ENCODE peak calls at places on chromosome X, in nine cellular contexts. A is stimulated activated effector memory CD8-positive, alpha-beta T cell treated with anti-CD3 and anti-CD28 coated beads, Interleukin-12 subunit alpha, Interleukin-12 subunit beta, amount 100 ng/mL, for 72 hours; E is T1000; J is activated T-helper 1 cell treated with Interleukin-2 at 50 U/mL for 16 hours; Z is GM23338; I is kidney; M is fibroblast of lung; X is T-cell; W is NCI-H1092. G is an unnamed sample.

GRCh38 chrX:12894074-12894691 is 12.2 kb upstream of the TLR8 start:
- DNase-seq in I (no peak), M (peak), E (no peak), W (peak), A (no peak), X (peak), Z (peak), J (peak), G (peak)

GRCh38 chrX:56783450-56783831 is 54.4 kb downstream of the NBDY start:
- DNase-seq in Z (peak), X (peak), I (peak), M (no peak), W (no peak), E (no peak), A (no peak), J (peak), G (no peak)

GRCh38 chrX:129359269-129359668 is 164.0 kb downstream of the SMARCA1 start:
- DNase-seq in J (no peak), A (no peak), E (no peak), X (no peak), W (no peak), Z (no peak), I (no peak), M (peak), G (no peak)

GRCh38 chrX:143853488-143853887 is 30.4 kb upstream of the UBE2NL start:
- DNase-seq in X (no peak), M (no peak), E (no peak), A (no peak), W (no peak), J (no peak), I (no peak), Z (no peak), G (no peak)

GRCh38 chrX:101749436-101749835 is 89.8 kb upstream of the ARMCX2 start:
- DNase-seq in E (no peak), I (no peak), X (no peak), Z (no peak), A (no peak), W (no peak), J (no peak), M (no peak), G (no peak)

GRCh38 chrX:63747331-63747730 is 37.7 kb downstream of the ARHGEF9 start:
- DNase-seq in X (no peak), I (no peak), E (no peak), J (no peak), A (no peak), W (no peak), M (peak), Z (no peak), G (no peak)

GRCh38 chrX:46840946-46841740 is 4.3 kb downstream of the RP2 start:
- DNase-seq in M (peak), A (no peak), I (no peak), X (no peak), J (no peak), Z (no peak), W (no peak), E (no peak), G (no peak)

GRCh38 chrX:131792356-131792749 is 230.7 kb upstream of the STK26 start:
- DNase-seq in E (peak), I (peak), X (peak), W (peak), Z (no peak), A (no peak), J (peak), M (no peak), G (no peak)

GRCh38 chrX:47129157-47129878 is 15.2 kb downstream of the NDUFB11 start:
- DNase-seq in J (peak), E (peak), W (peak), M (peak), A (peak), I (peak), X (peak), Z (peak), G (peak)

GRCh38 chrX:21966866-21967265 is 26.4 kb downstream of the SMS start:
- DNase-seq in J (no peak), Z (no peak), M (no peak), A (no peak), X (no peak), E (no peak), W (no peak), I (no peak), G (no peak)

GRCh38 chrX:37644381-37645305 is 40.9 kb upstream of the XK start:
- DNase-seq in Z (no peak), W (no peak), E (no peak), A (no peak), M (no peak), J (no peak), X (no peak), I (no peak), G (no peak)

GRCh38 chrX:3585719-3586118 is 127.7 kb downstream of the PRKX start:
- DNase-seq in M (no peak), W (peak), A (no peak), X (no peak), J (no peak), E (no peak), Z (no peak), I (no peak), G (no peak)

GRCh38 chrX:25531096-25531495 is 515.3 kb upstream of the ARX start:
- DNase-seq in E (no peak), W (no peak), X (no peak), I (no peak), Z (no peak), A (no peak), J (no peak), M (peak), G (no peak)

GRCh38 chrX:94545722-94546121 is 871.7 kb downstream of the FAM133A start:
- DNase-seq in E (no peak), X (no peak), I (no peak), M (no peak), Z (no peak), A (no peak), J (no peak), W (no peak), G (no peak)

GRCh38 chrX:15376956-15377355 is 7.3 kb downstream of the VEGFD start:
- DNase-seq in X (no peak), M (no peak), A (no peak), Z (no peak), W (no peak), J (no peak), I (no peak), E (no peak), G (no peak)

GRCh38 chrX:154714925-154715324 is 36.0 kb downstream of the GAB3 start:
- DNase-seq in E (peak), M (peak), I (no peak), W (peak), J (no peak), Z (peak), A (no peak), X (peak), G (peak)

GRCh38 chrX:11555759-11556158 is 110.0 kb downstream of the ARHGAP6 start:
- DNase-seq in M (no peak), I (no peak), A (no peak), J (no peak), Z (no peak), E (no peak), W (no peak), X (no peak), G (no peak)

GRCh38 chrX:7904557-7904956 is 22.7 kb downstream of the PNPLA4 start:
- DNase-seq in A (no peak), W (no peak), X (no peak), I (no peak), E (no peak), M (peak), J (no peak), Z (no peak), G (no peak)

GRCh38 chrX:3679669-3680068 is 33.8 kb downstream of the PRKX start:
- DNase-seq in J (no peak), W (no peak), Z (no peak), I (no peak), M (no peak), X (no peak), E (no peak), A (no peak), G (no peak)

GRCh38 chrX:68146054-68146453 is 287.2 kb downstream of the OPHN1 start:
- DNase-seq in A (no peak), M (peak), E (no peak), W (no peak), Z (peak), I (no peak), J (no peak), X (no peak), G (peak)

GRCh38 chrX:117835034-117835433 is 281.6 kb downstream of the KLHL13 start:
- DNase-seq in W (no peak), I (peak), A (no peak), X (no peak), E (no peak), M (no peak), Z (peak), J (no peak), G (no peak)

GRCh38 chrX:38375888-38376287 is 23.5 kb downstream of the OTC start:
- DNase-seq in E (no peak), I (no peak), M (peak), J (no peak), A (no peak), X (no peak), W (no peak), Z (peak), G (peak)